ENCODE peak calls at places on chromosomes 3 and 15, in five cellular contexts. R is fibroblast of the aortic adventitia, Y is ovary, I is AG09309, T is cardiac muscle cell. L is an unnamed sample.

GRCh38 chr3:3800076-3800448 is 831 bp downstream of the LRRN1 start:
- DNase-seq in Y (peak; percentile 52), T (no peak), I (no peak), R (no peak), L (no peak)

GRCh38 chr3:30644615-30645014 is 38.2 kb downstream of the TGFBR2 start:
- DNase-seq in T (peak; percentile 77), Y (no peak), R (peak; percentile 88), I (peak; percentile 64), L (no peak)

GRCh38 chr15:99021669-99022068 is 14.1 kb upstream of the PGPEP1L start:
- DNase-seq in Y (no peak), I (no peak), R (no peak), T (no peak), L (no peak)

GRCh38 chr3:57026918-57027317 is 33.5 kb upstream of the SPATA12 start:
- DNase-seq in T (peak; percentile 62), I (no peak), Y (no peak), R (peak; percentile 74), L (no peak)

GRCh38 chr3:181384970-181385369 is 326.8 kb upstream of the SOX2 start:
- DNase-seq in T (no peak), Y (no peak), I (no peak), R (no peak), L (no peak)

GRCh38 chr3:176988795-176989194 is 208.5 kb downstream of the TBL1XR1 start:
- DNase-seq in Y (no peak), I (no peak), T (no peak), R (no peak), L (no peak)

GRCh38 chr3:63559884-63560283 is 92.6 kb upstream of the SNTN start:
- DNase-seq in Y (no peak), R (peak; percentile 50), I (peak; percentile 13), T (peak; percentile 42), L (no peak)

GRCh38 chr15:75578948-75579908 is at the start of gene PTPN9:
- DNase-seq in T (peak; percentile 85), R (peak; percentile 68), I (no peak), Y (peak; percentile 84), L (peak; percentile 58)

GRCh38 chr3:186241910-186242821 is 119.9 kb downstream of the DGKG start:
- DNase-seq in I (peak; percentile 39), Y (peak; percentile 45), T (peak; percentile 80), R (peak; percentile 72), L (peak; percentile 15)

GRCh38 chr3:142046320-142047020 is 102.9 kb downstream of the TFDP2 start:
- DNase-seq in Y (no peak), T (peak; percentile 42), I (no peak), R (no peak), L (no peak)

GRCh38 chr15:28969511-28970085 is 83.8 kb downstream of the APBA2 start:
- DNase-seq in R (no peak), I (no peak), T (no peak), Y (no peak), L (no peak)

GRCh38 chr15:77004189-77004588 is 9.3 kb downstream of the PSTPIP1 start:
- DNase-seq in R (no peak), Y (no peak), I (no peak), T (no peak), L (no peak)

GRCh38 chr3:142366434-142366833 is 81.4 kb downstream of the XRN1 start:
- DNase-seq in Y (no peak), R (no peak), T (peak; percentile 2), I (no peak), L (no peak)

GRCh38 chr15:39153718-39154117 is 427.2 kb upstream of the THBS1 start:
- DNase-seq in Y (no peak), T (no peak), I (no peak), R (no peak), L (no peak)

GRCh38 chr3:194540268-194540937 is 53.6 kb upstream of the ATP13A3 start:
- DNase-seq in R (peak; percentile 71), I (no peak), T (peak; percentile 50), Y (no peak), L (no peak)

GRCh38 chr3:168080022-168080421 is 15.7 kb downstream of the GOLIM4 start:
- DNase-seq in Y (no peak), R (no peak), T (no peak), I (no peak), L (no peak)

GRCh38 chr15:78481917-78482316 is 25.5 kb upstream of the HYKK start:
- DNase-seq in Y (no peak), I (no peak), R (no peak), T (no peak), L (no peak)

GRCh38 chr3:155664922-155665695 is 79.8 kb downstream of the PLCH1 start:
- DNase-seq in R (peak; percentile 96), T (peak; percentile 96), I (peak; percentile 88), Y (peak; percentile 67), L (peak; percentile 87)

GRCh38 chr3:174620138-174620537 is 239.0 kb upstream of the NAALADL2 start:
- DNase-seq in R (peak; percentile 27), Y (no peak), I (peak; percentile 2), T (peak; percentile 42), L (no peak)

GRCh38 chr3:10365791-10366190 is 44.9 kb upstream of the SEC13 start:
- DNase-seq in Y (no peak), R (peak; percentile 63), I (no peak), T (no peak), L (peak; percentile 55)

GRCh38 chr15:77851696-77852095 is 219.0 kb upstream of the LINGO1 start:
- DNase-seq in Y (peak; percentile 13), R (no peak), I (no peak), T (no peak), L (no peak)

GRCh38 chr3:42846682-42847522 is 28.8 kb downstream of the CYP8B1 start:
- DNase-seq in Y (no peak), R (no peak), I (no peak), T (no peak), L (no peak)

DNA sequence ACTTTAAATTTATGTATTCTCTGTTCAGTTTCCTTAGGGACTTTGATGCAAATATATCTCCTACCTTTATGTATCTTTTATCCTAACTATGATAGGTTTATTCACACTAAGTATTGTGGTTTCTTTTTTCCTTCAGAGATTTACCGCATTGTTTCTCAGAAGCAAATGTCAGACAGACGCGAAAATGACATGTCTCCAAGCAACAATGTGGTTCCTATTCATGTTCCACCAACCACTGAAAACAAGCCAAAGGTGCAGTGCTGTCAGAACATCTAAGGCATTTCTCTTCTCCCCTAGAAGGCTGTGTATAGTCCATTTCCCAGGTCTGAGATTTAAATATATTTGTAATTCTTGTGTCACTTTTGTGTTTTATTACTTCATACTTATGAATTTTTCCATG is 18.3 kb downstream of the RAB11A start:
- DNase-seq in T (no peak), I (no peak), Y (no peak), R (no peak), L (no peak)
- H3K4me3 ChIP-seq in T (no peak overlapping the region), I (no peak overlapping the region), Y (no peak overlapping the region), R (no peak overlapping the region), L (no peak overlapping the region)

GRCh38 chr15:67127925-67128324 is 62.5 kb downstream of the SMAD3 start:
- DNase-seq in Y (peak; percentile 29), T (peak; percentile 95), R (peak; percentile 99), I (peak; percentile 96), L (peak; percentile 91)

GRCh38 chr15:67124911-67125588 is 59.6 kb downstream of the SMAD3 start:
- DNase-seq in Y (no peak), I (no peak), R (no peak), T (no peak), L (no peak)

GRCh38 chr15:67125589-67126502 is 60.4 kb downstream of the SMAD3 start:
- DNase-seq in T (peak; percentile 97), Y (peak; percentile 76), R (peak; percentile 99), I (peak; percentile 98), L (peak; percentile 93)

GRCh38 chr15:67126551-67127333 is 61.3 kb downstream of the SMAD3 start:
- DNase-seq in R (no peak), T (no peak), I (no peak), Y (no peak), L (no peak)

DNA sequence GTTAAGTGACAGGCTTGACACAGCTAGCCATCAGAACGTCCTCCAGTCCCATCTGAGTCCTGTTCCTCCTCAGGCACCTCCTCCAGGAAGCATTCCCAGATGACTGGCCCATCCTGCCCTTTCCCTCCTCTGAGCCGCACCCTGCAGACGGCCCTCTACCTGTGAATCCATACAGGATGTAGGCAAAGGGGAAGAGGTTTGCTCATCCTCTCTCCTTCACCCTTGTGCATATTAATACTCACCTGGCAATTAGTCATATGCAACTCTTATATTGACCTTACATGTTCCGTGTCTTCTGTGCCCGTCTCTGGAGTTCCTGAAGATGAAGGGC is 61.9 kb downstream of the SMAD3 start:
- DNase-seq in T (no peak), R (no peak), Y (peak; percentile 26), I (no peak), L (no peak)
- H3K4me3 ChIP-seq in T (no peak overlapping the region), R (no peak overlapping the region), Y (no peak overlapping the region), I (no peak overlapping the region), L (no peak overlapping the region)

DNA sequence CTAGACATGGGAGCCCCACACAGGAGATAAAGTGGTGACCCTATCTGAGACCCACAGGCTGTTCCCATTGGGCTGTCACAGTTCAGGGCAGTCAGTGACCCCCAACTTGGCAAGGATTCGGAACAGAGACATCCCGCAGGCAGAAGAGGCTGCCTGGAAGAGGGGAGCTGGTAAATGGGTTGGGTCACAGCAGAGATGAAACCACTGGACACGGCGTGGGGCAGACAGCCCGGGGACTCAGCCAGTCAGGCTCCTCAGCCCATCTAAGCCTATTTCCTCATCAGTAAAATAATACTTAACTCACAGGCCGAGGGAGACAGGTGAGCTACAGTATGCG is 1.8 kb downstream of the CLN6 start:
- DNase-seq in R (no peak), T (no peak), I (no peak), Y (no peak), L (no peak)
- H3K4me3 ChIP-seq in R (peak overlapping the region; percentile 80), T (no peak overlapping the region), I (no peak overlapping the region), Y (no peak overlapping the region), L (no peak overlapping the region)

DNA sequence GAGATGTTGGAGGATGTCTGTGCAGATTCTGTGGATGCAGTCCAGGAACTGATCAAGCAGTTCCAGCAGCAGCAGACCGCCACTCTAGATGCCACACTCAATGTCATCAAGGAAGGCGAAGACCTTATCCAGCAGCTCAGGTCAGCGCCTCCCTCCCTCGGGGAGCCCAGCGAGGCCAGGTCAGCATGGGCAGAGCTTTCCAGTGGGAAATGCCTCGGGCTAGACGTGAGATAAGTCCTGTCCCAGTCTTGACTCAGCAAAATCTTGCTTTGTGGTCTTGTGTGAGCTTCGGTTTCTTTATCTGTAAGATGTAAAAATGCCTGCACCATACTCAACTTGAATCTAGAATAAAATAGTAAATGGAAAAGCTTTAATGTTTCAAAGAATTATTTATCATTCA is 335.1 kb upstream of the UMPS start:
- DNase-seq in Y (no peak), R (no peak), I (no peak), T (peak; percentile 40), L (no peak)
- H3K4me3 ChIP-seq in Y (no peak overlapping the region), R (no peak overlapping the region), I (no peak overlapping the region), T (no peak overlapping the region), L (no peak overlapping the region)

GRCh38 chr15:49270541-49271421 is 100.7 kb downstream of the GALK2 start:
- DNase-seq in Y (peak; percentile 42), I (peak; percentile 59), T (peak; percentile 93), R (peak; percentile 99), L (peak; percentile 92)
- H3K4me3 ChIP-seq in Y (no peak overlapping the region), I (no peak overlapping the region), T (no peak overlapping the region), R (peak overlapping the region; percentile 27), L (no peak overlapping the region)

DNA sequence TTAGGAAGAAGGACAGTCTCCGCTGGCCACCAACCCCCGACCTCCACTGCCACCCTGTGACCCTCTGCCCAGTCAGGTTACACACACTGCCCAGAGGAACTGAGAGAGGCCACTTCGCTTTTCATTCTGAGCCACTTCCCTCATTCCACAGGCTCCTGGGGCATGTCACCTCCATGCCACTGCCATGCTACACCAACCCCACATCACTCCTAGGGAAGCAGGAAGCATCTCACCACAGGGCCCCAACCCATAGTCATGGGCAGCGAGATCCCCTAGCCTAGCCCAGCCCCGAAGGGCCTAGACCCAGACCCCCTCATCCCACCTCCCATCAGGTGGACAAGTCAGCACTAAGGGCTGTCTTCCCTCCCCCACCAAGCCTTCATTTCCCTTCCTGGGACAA is 1.4 kb downstream of the PLCB2 start:
- DNase-seq in Y (no peak), T (no peak), I (no peak), R (no peak), L (no peak)
- H3K4me3 ChIP-seq in Y (no peak overlapping the region), T (no peak overlapping the region), I (no peak overlapping the region), R (no peak overlapping the region), L (no peak overlapping the region)

L was measured in astrocyte of the cerebellum.